ENCODE peak calls at places on chromosome 7, in seven cellular contexts. J, B, R, F, C, T and P are unnamed samples.

GRCh38 chr7:107995184-107996071 is 7.5 kb downstream of the LAMB1 start:
- DNase-seq in J (peak; percentile 85), B (peak; percentile 65), R (peak; percentile 89), F (peak; percentile 57), C (peak; percentile 88), T (peak; percentile 60), P (peak; percentile 71)

GRCh38 chr7:2003931-2004812 is 228.6 kb downstream of the MAD1L1 start:
- DNase-seq in J (no peak), B (peak; percentile 20), R (no peak), F (no peak), C (no peak), T (no peak), P (no peak)

GRCh38 chr7:141076377-141076776 is 2.5 kb downstream of the TMEM178B start:
- DNase-seq in J (no peak), B (no peak), R (peak; percentile 60), F (no peak), C (no peak), T (no peak), P (peak; percentile 49)

GRCh38 chr7:77729574-77730348 is 33.5 kb downstream of the RSBN1L start:
- DNase-seq in J (peak; percentile 31), B (no peak), R (no peak), F (no peak), C (peak; percentile 27), T (no peak), P (no peak)

GRCh38 chr7:24755096-24755495 is 2.2 kb downstream of the GSDME start:
- DNase-seq in J (no peak), B (no peak), R (no peak), F (no peak), C (no peak), T (no peak), P (no peak)

GRCh38 chr7:27697861-27698430 is 35.3 kb upstream of the HIBADH start:
- DNase-seq in J (peak; percentile 49), B (no peak), R (no peak), F (no peak), C (peak; percentile 75), T (peak; percentile 36), P (no peak)

GRCh38 chr7:150994141-150994837 is 3.5 kb downstream of the NOS3 start:
- DNase-seq in J (no peak), B (no peak), R (peak; percentile 61), F (no peak), C (no peak), T (no peak), P (no peak)

GRCh38 chr7:137441451-137441850 is 97.9 kb upstream of the PTN start:
- DNase-seq in J (no peak), B (no peak), R (no peak), F (no peak), C (no peak), T (no peak), P (no peak)

GRCh38 chr7:40709077-40709964 is 574.5 kb downstream of the SUGCT start:
- DNase-seq in J (no peak), B (no peak), R (no peak), F (no peak), C (peak; percentile 51), T (peak; percentile 10), P (no peak)

GRCh38 chr7:26357793-26358139 is 66.1 kb downstream of the SNX10 start:
- DNase-seq in J (no peak), B (no peak), R (no peak), F (no peak), C (no peak), T (no peak), P (no peak)

GRCh38 chr7:132500727-132501410 is 75.4 kb downstream of the PLXNA4 start:
- DNase-seq in J (no peak), B (peak; percentile 58), R (peak; percentile 67), F (peak; percentile 54), C (peak; percentile 2), T (no peak), P (no peak)

GRCh38 chr7:105531797-105532671 is at the start of gene RINT1:
- DNase-seq in J (peak; percentile 91), B (peak; percentile 92), R (peak; percentile 95), F (peak; percentile 98), C (peak; percentile 91), T (peak; percentile 96), P (peak; percentile 88)

DNA sequence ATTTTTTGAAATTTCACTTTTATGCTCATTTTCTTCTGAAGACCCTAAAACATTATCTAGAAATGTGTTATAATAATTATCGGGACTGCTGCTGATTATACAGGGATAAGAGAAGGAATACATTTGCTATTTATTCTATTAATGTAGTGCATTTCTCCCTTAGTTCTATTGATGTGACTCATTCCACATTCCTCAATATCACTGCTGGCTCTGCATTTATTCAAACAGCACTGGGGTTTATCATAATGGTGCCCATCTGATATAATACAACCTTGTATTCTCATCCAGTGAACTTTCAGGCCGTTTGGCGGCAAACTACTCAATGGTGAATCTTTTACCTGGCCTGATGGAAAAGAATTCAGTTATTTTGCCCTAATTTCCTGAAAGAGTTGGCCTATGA is 7.8 kb downstream of the KCND2 start:
- DNase-seq in J (no peak), B (no peak), R (no peak), F (no peak), C (peak; percentile 17), T (no peak), P (no peak)
- H3K18ac ChIP-seq in J (no peak overlapping the region), B (no peak overlapping the region), R (no peak overlapping the region), F (no peak overlapping the region), C (no peak overlapping the region), T (no peak overlapping the region), P (no peak overlapping the region)

GRCh38 chr7:12741951-12742575 is 54.6 kb downstream of the ARL4A start:
- DNase-seq in J (peak; percentile 74), B (no peak), R (no peak), F (no peak), C (no peak), T (no peak), P (no peak)
- H3K18ac ChIP-seq in J (no peak overlapping the region), B (no peak overlapping the region), R (no peak overlapping the region), F (no peak overlapping the region), C (no peak overlapping the region), T (no peak overlapping the region), P (no peak overlapping the region)

GRCh38 chr7:89796481-89796880 is 357.8 kb upstream of the STEAP1 start:
- DNase-seq in J (no peak), B (no peak), R (no peak), F (no peak), C (no peak), T (no peak), P (no peak)
- H3K18ac ChIP-seq in J (no peak overlapping the region), B (no peak overlapping the region), R (no peak overlapping the region), F (no peak overlapping the region), C (no peak overlapping the region), T (no peak overlapping the region), P (no peak overlapping the region)

GRCh38 chr7:296546-296945 is 6.6 kb downstream of the FOXL3 start:
- DNase-seq in J (no peak), B (peak; percentile 10), R (no peak), F (no peak), C (no peak), T (no peak), P (no peak)

GRCh38 chr7:298375-298702 is 8.4 kb downstream of the FOXL3 start:
- DNase-seq in J (no peak), B (no peak), R (no peak), F (no peak), C (no peak), T (no peak), P (no peak)

GRCh38 chr7:299169-299568 is 9.2 kb downstream of the FOXL3 start:
- DNase-seq in J (no peak), B (no peak), R (no peak), F (peak; percentile 36), C (no peak), T (no peak), P (no peak)

GRCh38 chr7:298739-299138 is 8.8 kb downstream of the FOXL3 start:
- DNase-seq in J (no peak), B (peak; percentile 18), R (no peak), F (no peak), C (no peak), T (no peak), P (no peak)

GRCh38 chr7:297611-298374 is 7.8 kb downstream of the FOXL3 start:
- DNase-seq in J (no peak), B (peak; percentile 23), R (no peak), F (no peak), C (no peak), T (no peak), P (no peak)
- H3K18ac ChIP-seq in J (no peak overlapping the region), B (no peak overlapping the region), R (no peak overlapping the region), F (no peak overlapping the region), C (no peak overlapping the region), T (no peak overlapping the region), P (peak overlapping the region; percentile 27)

GRCh38 chr7:84638339-84638697 is 443.7 kb upstream of the SEMA3A start:
- DNase-seq in J (no peak), B (no peak), R (no peak), F (no peak), C (no peak), T (no peak), P (no peak)

GRCh38 chr7:84642611-84643010 is 448.0 kb upstream of the SEMA3A start:
- DNase-seq in J (no peak), B (no peak), R (no peak), F (no peak), C (no peak), T (no peak), P (no peak)

GRCh38 chr7:84637568-84638338 is 443.2 kb upstream of the SEMA3A start:
- DNase-seq in J (peak; percentile 90), B (no peak), R (peak; percentile 91), F (no peak), C (peak; percentile 65), T (peak; percentile 73), P (no peak)

DNA sequence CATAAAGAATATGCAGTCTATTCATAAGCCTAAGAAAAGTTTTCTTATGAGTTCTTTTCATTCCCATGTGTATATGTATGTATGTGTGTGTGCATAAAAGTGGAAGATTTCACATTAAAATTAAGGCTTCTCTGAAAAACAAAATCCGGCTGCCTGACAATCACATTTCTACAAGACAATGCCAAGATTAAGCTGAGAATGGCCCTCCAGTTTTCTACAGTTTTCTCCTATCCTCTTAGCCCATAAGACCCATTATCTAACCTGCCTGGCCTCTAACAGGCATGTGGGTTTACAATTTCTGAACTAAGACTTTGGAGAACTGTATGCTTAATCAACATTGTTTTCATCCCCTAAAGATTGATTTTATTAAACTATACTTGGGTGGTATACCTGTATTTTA is 446.0 kb upstream of the SEMA3A start:
- DNase-seq in J (no peak), B (no peak), R (no peak), F (no peak), C (no peak), T (no peak), P (no peak)
- H3K18ac ChIP-seq in J (peak overlapping the region; percentile 70), B (no peak overlapping the region), R (no peak overlapping the region), F (no peak overlapping the region), C (no peak overlapping the region), T (no peak overlapping the region), P (no peak overlapping the region)